ENCODE peak calls at places on chromosomes 13 and 19, in four cellular contexts. A, O, Y and I are unnamed samples.

GRCh38 chr19:6873708-6874431 is 13.5 kb upstream of the ADGRE1 start:
- DNase-seq in O (no peak), A (no peak), Y (no peak), I (no peak)

GRCh38 chr13:44307255-44307654 is 66.4 kb upstream of the SERP2 start:
- DNase-seq in O (no peak), Y (no peak), A (no peak), I (no peak)

GRCh38 chr13:108925070-108925469 is 295.7 kb downstream of the MYO16 start:
- DNase-seq in Y (no peak), O (no peak), A (no peak), I (no peak)

GRCh38 chr13:43268632-43269031 is 245.2 kb downstream of the DNAJC15 start:
- DNase-seq in Y (no peak), O (no peak), A (no peak), I (no peak)

GRCh38 chr19:47755762-47756626 is 10.6 kb downstream of the NOP53 start:
- DNase-seq in O (no peak), A (no peak), Y (no peak), I (no peak)

GRCh38 chr13:48954086-48954485 is 21.6 kb upstream of the FNDC3A start:
- DNase-seq in O (no peak), A (no peak), Y (no peak), I (no peak)

GRCh38 chr13:100362371-100362770 is 226.2 kb downstream of the GGACT start:
- DNase-seq in A (no peak), Y (no peak), O (no peak), I (no peak)

GRCh38 chr13:99215466-99215865 is 14.8 kb downstream of the UBAC2 start:
- DNase-seq in Y (no peak), O (no peak), A (no peak), I (no peak)

GRCh38 chr19:51129716-51130115 is 5.0 kb downstream of the SIGLEC9 start:
- DNase-seq in Y (no peak), O (no peak), A (no peak), I (peak)

GRCh38 chr19:18776288-18776594 is 14.9 kb downstream of the COMP start:
- DNase-seq in O (no peak), Y (no peak), A (no peak), I (no peak)

GRCh38 chr19:41309225-41310030 is 544 bp upstream of the CCDC97 start:
- DNase-seq in O (no peak), Y (no peak), A (no peak), I (peak)

GRCh38 chr13:23460921-23461320 is 27.4 kb upstream of the SACS start:
- DNase-seq in O (no peak), Y (no peak), A (no peak), I (no peak)

GRCh38 chr13:42525035-42525504 is 48.9 kb upstream of the TNFSF11 start:
- DNase-seq in O (no peak), Y (no peak), A (no peak), I (no peak)

GRCh38 chr13:112931028-112931934 is 37.7 kb upstream of the MCF2L start:
- DNase-seq in O (no peak), Y (no peak), A (no peak), I (no peak)

GRCh38 chr19:15252398-15253018 is 20.3 kb upstream of the EPHX3 start:
- DNase-seq in A (no peak), Y (peak), O (peak), I (no peak)

GRCh38 chr13:31476266-31476665 is 263.1 kb upstream of the RXFP2 start:
- DNase-seq in O (no peak), A (no peak), Y (no peak), I (no peak)

GRCh38 chr19:29530549-29531457 is 5.0 kb downstream of the VSTM2B start:
- DNase-seq in Y (no peak), A (no peak), O (no peak), I (peak)

GRCh38 chr13:82136880-82137279 is 1745.4 kb downstream of the SLITRK1 start:
- DNase-seq in A (no peak), O (no peak), Y (no peak), I (no peak)

GRCh38 chr13:101514695-101515275 is 62.3 kb downstream of the ITGBL1 start:
- DNase-seq in Y (no peak), O (no peak), A (peak), I (no peak)

GRCh38 chr13:95100525-95101121 is 200.6 kb downstream of the ABCC4 start:
- DNase-seq in O (no peak), Y (no peak), A (no peak), I (no peak)

GRCh38 chr13:109509154-109509905 is 277.1 kb downstream of the IRS2 start:
- DNase-seq in O (no peak), Y (no peak), A (no peak), I (no peak)

GRCh38 chr13:59112375-59112774 is 1051.4 kb downstream of the DIAPH3 start:
- DNase-seq in O (no peak), Y (peak), A (peak), I (no peak)

GRCh38 chr13:80341771-80342271 is 895 bp upstream of the SPRY2 start:
- DNase-seq in Y (peak), A (peak), O (peak), I (no peak)

GRCh38 chr19:6033744-6034264 is 55.9 kb upstream of the RANBP3 start:
- DNase-seq in Y (no peak), O (no peak), A (no peak), I (no peak)

GRCh38 chr19:11269408-11269807 is 7.1 kb upstream of the DOCK6 start:
- DNase-seq in Y (no peak), O (no peak), A (no peak), I (no peak)

GRCh38 chr13:74290324-74290773 is 156.1 kb upstream of the KLF12 start:
- DNase-seq in O (no peak), Y (peak), A (peak), I (no peak)

GRCh38 chr13:78382946-78383542 is 220.3 kb downstream of the POU4F1 start:
- DNase-seq in A (no peak), Y (no peak), O (no peak), I (no peak)